ENCODE peak calls at places on chromosomes 1 and 21, in eight cellular contexts. R is GM23338, X is breast epithelium, Q is uterus, I is fibroblast of mammary gland, P is astrocyte of the spinal cord, N is neural progenitor cell, O is heart left ventricle. T is an unnamed sample.

GRCh38 chr1:214551436-214552173 is at the start of gene PTPN14:
- DNase-seq in N (peak; percentile 98), O (peak; percentile 91), X (peak; percentile 85), I (peak; percentile 89), R (peak; percentile 97), P (peak; percentile 97), Q (peak; percentile 92), T (peak; percentile 96)

GRCh38 chr1:81391100-81391828 is 409.5 kb upstream of the ADGRL2 start:
- DNase-seq in P (no peak), X (no peak), R (no peak), Q (no peak), N (no peak), I (no peak), O (no peak), T (peak; percentile 3)

GRCh38 chr1:115099693-115100050 is 10.4 kb upstream of the TSPAN2 start:
- DNase-seq in O (no peak), X (no peak), Q (no peak), P (no peak), R (no peak), I (peak; percentile 71), N (no peak), T (no peak)

GRCh38 chr21:28832013-28832714 is 160.5 kb downstream of the LTN1 start:
- DNase-seq in I (peak; percentile 19), O (no peak), X (no peak), P (peak; percentile 16), R (no peak), N (no peak), Q (no peak), T (peak; percentile 34)

GRCh38 chr1:207808322-207808705 is 56.5 kb downstream of the CD46 start:
- DNase-seq in I (no peak), X (no peak), Q (no peak), O (no peak), R (no peak), P (no peak), N (no peak), T (no peak)

GRCh38 chr1:206969090-206969489 is 1.2 kb downstream of the FCAMR start:
- DNase-seq in R (no peak), X (no peak), O (no peak), Q (no peak), I (no peak), N (no peak), P (no peak), T (no peak)

GRCh38 chr1:246786606-246787238 is 62.5 kb downstream of the SCCPDH start:
- DNase-seq in X (no peak), P (no peak), I (no peak), R (no peak), N (no peak), Q (no peak), O (no peak), T (no peak)

GRCh38 chr21:38533887-38534286 is 35.6 kb upstream of the ERG start:
- DNase-seq in X (no peak), I (no peak), Q (no peak), P (no peak), O (no peak), N (peak; percentile 7), R (peak; percentile 14), T (no peak)

GRCh38 chr21:32977216-32977615 is 48.5 kb upstream of the OLIG2 start:
- DNase-seq in R (no peak), P (no peak), I (no peak), X (no peak), N (no peak), Q (no peak), O (no peak), T (no peak)

GRCh38 chr21:30340714-30341573 is 3.5 kb upstream of the KRTAP27-1 start:
- DNase-seq in P (peak; percentile 23), N (peak; percentile 52), I (peak; percentile 47), X (no peak), R (peak; percentile 71), Q (no peak), O (peak; percentile 25), T (peak; percentile 3)

GRCh38 chr1:167095368-167095767 is 1.5 kb downstream of the STYXL2 start:
- DNase-seq in I (peak; percentile 57), P (peak; percentile 65), R (no peak), N (no peak), O (no peak), X (peak; percentile 62), Q (no peak), T (peak; percentile 33)

GRCh38 chr1:66351474-66351873 is 182.5 kb upstream of the SGIP1 start:
- DNase-seq in R (no peak), Q (no peak), X (no peak), P (no peak), O (no peak), N (no peak), I (no peak), T (peak; percentile 66)

GRCh38 chr1:221093903-221094865 is 214.9 kb downstream of the HLX start:
- DNase-seq in I (no peak), N (peak; percentile 3), X (no peak), P (peak; percentile 8), O (no peak), R (peak; percentile 10), Q (no peak), T (peak; percentile 41)

GRCh38 chr1:168734946-168735345 is 5.9 kb upstream of the DPT start:
- DNase-seq in P (no peak), Q (no peak), N (no peak), X (no peak), I (no peak), R (no peak), O (no peak), T (no peak)

GRCh38 chr1:76162254-76162653 is 87.7 kb downstream of the ST6GALNAC3 start:
- DNase-seq in O (no peak), X (no peak), I (no peak), P (no peak), N (no peak), R (no peak), Q (no peak), T (no peak)

GRCh38 chr1:41629571-41629970 is 145.1 kb upstream of the EDN2 start:
- DNase-seq in Q (no peak), P (peak; percentile 94), R (no peak), X (no peak), O (no peak), I (peak; percentile 62), N (no peak), T (peak; percentile 60)

GRCh38 chr1:6962956-6963915 is 178.0 kb downstream of the CAMTA1 start:
- DNase-seq in N (peak; percentile 99), I (peak; percentile 17), R (peak; percentile 99), P (no peak), O (peak; percentile 76), Q (peak; percentile 52), X (peak; percentile 54), T (no peak)

GRCh38 chr1:246709845-246710244 is 14.4 kb upstream of the SCCPDH start:
- DNase-seq in N (no peak), Q (no peak), P (no peak), X (no peak), R (no peak), O (no peak), I (no peak), T (no peak)

GRCh38 chr1:63367218-63368103 is at the start of gene ALG6:
- DNase-seq in O (peak; percentile 96), I (peak; percentile 84), X (peak; percentile 91), N (peak; percentile 99), Q (peak; percentile 96), R (peak; percentile 99), P (peak; percentile 93), T (peak; percentile 91)

GRCh38 chr1:204959374-204959773 is 83.6 kb upstream of the CNTN2 start:
- DNase-seq in X (no peak), N (no peak), Q (no peak), R (no peak), I (no peak), P (no peak), O (peak; percentile 81), T (no peak)

GRCh38 chr21:31184462-31184861 is 146.2 kb upstream of the KRTAP19-8 start:
- DNase-seq in N (no peak), I (no peak), R (no peak), Q (no peak), P (no peak), X (no peak), O (no peak), T (no peak)

GRCh38 chr1:10784998-10785854 is 11.2 kb downstream of the CASZ1 start:
- DNase-seq in O (no peak), X (no peak), P (no peak), N (no peak), R (no peak), Q (no peak), I (no peak), T (peak; percentile 8)

GRCh38 chr1:59144959-59145358 is 151.9 kb upstream of the FGGY start:
- DNase-seq in R (no peak), N (no peak), X (no peak), O (no peak), Q (no peak), I (no peak), P (no peak), T (no peak)
- TF ChIP-seq CTCF in R (no peak), N (no peak), X (no peak), O (no peak), Q (no peak), I (no peak), P (no peak), T (no peak)

DNA sequence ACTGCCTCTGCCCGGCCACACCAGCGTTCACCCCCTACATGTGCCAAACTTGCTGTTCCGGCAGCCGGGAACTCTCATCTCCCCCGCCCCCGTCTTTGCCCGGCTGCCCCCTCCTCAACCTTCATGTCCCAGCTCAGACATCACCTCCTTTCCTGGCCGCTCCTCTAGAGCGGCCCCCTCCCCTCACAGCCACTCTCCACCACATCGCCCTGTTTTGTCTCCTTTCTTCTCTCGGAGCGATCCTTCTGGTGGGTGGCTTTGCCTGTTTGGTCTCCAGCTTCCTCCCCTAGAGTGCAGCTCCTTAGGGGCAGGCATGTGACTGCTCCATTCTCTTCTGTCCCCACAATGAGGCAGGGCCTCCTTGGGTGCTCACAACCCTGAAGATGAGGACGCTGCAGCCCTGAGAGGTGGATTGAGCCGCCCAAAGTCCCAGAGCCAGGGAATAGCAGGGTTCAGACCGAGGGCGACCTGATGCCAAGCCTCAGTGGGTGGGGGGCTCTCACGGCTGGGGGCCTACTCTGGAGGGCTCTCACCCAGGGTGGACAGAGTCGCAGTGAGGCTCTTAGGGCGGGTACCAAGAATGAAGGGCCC is 44.9 kb upstream of the ECE1 start:
- DNase-seq in Q (no peak), I (no peak), P (no peak), X (no peak), O (no peak), N (no peak), R (peak; percentile 60), T (no peak)
- H3K4me3 ChIP-seq in Q (peak overlapping the region; percentile 40), I (peak overlapping the region; percentile 40), P (peak overlapping the region; percentile 6), X (peak overlapping the region; percentile 24), O (peak overlapping the region; percentile 50), N (peak overlapping the region; percentile 22), R (peak overlapping the region; percentile 37), T (peak overlapping the region; percentile 45)

GRCh38 chr1:3732747-3733602 is 19.3 kb upstream of the CCDC27 start:
- DNase-seq in O (no peak), I (peak; percentile 9), P (no peak), X (no peak), Q (no peak), N (peak; percentile 33), R (peak; percentile 86), T (no peak)
- TF ChIP-seq CTCF in O (no peak), I (no peak), P (no peak), X (no peak), Q (no peak), N (no peak), R (no peak), T (no peak)

DNA sequence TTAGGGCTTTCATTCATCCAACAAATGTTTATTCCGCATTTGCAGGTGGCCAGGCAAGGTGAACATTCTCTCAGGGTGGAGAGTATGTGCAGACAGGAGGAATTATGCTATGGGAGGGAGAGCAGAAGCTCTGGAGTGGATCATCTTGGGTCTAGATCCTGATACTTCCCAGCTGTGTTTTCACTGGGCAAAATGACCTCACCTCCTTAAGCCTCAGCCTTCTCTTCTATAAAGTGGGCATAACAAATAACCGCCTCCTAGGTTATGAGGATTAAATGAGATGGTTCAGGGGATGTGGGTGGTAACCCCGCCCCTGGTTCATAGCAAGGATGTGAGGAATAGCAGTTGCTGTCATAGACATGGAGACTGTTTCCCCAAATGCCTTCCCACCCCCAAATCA is 1.7 kb upstream of the TMEM51 start:
- DNase-seq in R (no peak), Q (no peak), N (no peak), P (no peak), X (no peak), I (no peak), O (no peak), T (peak; percentile 43)
- H3K4me3 ChIP-seq in R (peak overlapping the region; percentile 87), Q (no peak overlapping the region), N (no peak overlapping the region), P (no peak overlapping the region), X (no peak overlapping the region), I (no peak overlapping the region), O (peak overlapping the region; percentile 90), T (peak overlapping the region; percentile 72)